ENCODE peak calls at places on chromosome X, in seven cellular contexts. One of them, this sample, is unnamed.

GRCh38 chrX:64195862-64196261 is 9.6 kb downstream of the AMER1 start:
- DNase-seq in AG04450: no peak
- DNase-seq in SW480: no peak
- DNase-seq in aorta: no peak
- DNase-seq in right cardiac atrium: no peak
- DNase-seq in glutamatergic neuron: no peak
- DNase-seq in left cardiac atrium: no peak
- DNase-seq in this sample: peak

GRCh38 chrX:28058906-28059305 is 77.7 kb upstream of the DCAF8L1 start:
- DNase-seq in left cardiac atrium: no peak
- DNase-seq in glutamatergic neuron: no peak
- DNase-seq in right cardiac atrium: no peak
- DNase-seq in SW480: no peak
- DNase-seq in AG04450: peak
- DNase-seq in aorta: no peak
- DNase-seq in this sample: no peak

GRCh38 chrX:397575-397974 is 10.9 kb upstream of the PPP2R3B start:
- DNase-seq in right cardiac atrium: peak
- DNase-seq in AG04450: no peak
- DNase-seq in left cardiac atrium: peak
- DNase-seq in glutamatergic neuron: peak
- DNase-seq in aorta: no peak
- DNase-seq in SW480: no peak
- DNase-seq in this sample: peak

GRCh38 chrX:66766318-66766717 is 127.4 kb upstream of the EDA2R start:
- DNase-seq in left cardiac atrium: no peak
- DNase-seq in AG04450: no peak
- DNase-seq in SW480: no peak
- DNase-seq in right cardiac atrium: no peak
- DNase-seq in aorta: peak
- DNase-seq in glutamatergic neuron: no peak
- DNase-seq in this sample: no peak

GRCh38 chrX:132737743-132738142 is 220.7 kb downstream of the HS6ST2 start:
- DNase-seq in SW480: no peak
- DNase-seq in left cardiac atrium: no peak
- DNase-seq in glutamatergic neuron: no peak
- DNase-seq in aorta: no peak
- DNase-seq in right cardiac atrium: no peak
- DNase-seq in AG04450: no peak
- DNase-seq in this sample: no peak

GRCh38 chrX:119186763-119187162 is 49.3 kb upstream of the PGRMC1 start:
- DNase-seq in SW480: no peak
- DNase-seq in left cardiac atrium: no peak
- DNase-seq in glutamatergic neuron: no peak
- DNase-seq in right cardiac atrium: no peak
- DNase-seq in aorta: no peak
- DNase-seq in AG04450: no peak
- DNase-seq in this sample: no peak

GRCh38 chrX:24014388-24015018 is 12.5 kb downstream of the KLHL15 start:
- DNase-seq in SW480: no peak
- DNase-seq in left cardiac atrium: no peak
- DNase-seq in aorta: no peak
- DNase-seq in right cardiac atrium: no peak
- DNase-seq in glutamatergic neuron: no peak
- DNase-seq in AG04450: no peak
- DNase-seq in this sample: no peak

GRCh38 chrX:126836195-126836594 is 16.7 kb downstream of the PRR32 start:
- DNase-seq in aorta: no peak
- DNase-seq in right cardiac atrium: no peak
- DNase-seq in SW480: no peak
- DNase-seq in glutamatergic neuron: no peak
- DNase-seq in AG04450: no peak
- DNase-seq in left cardiac atrium: no peak
- DNase-seq in this sample: no peak

GRCh38 chrX:130321550-130321949 is 18.2 kb upstream of the SLC25A14 start:
- DNase-seq in right cardiac atrium: no peak
- DNase-seq in left cardiac atrium: no peak
- DNase-seq in SW480: no peak
- DNase-seq in AG04450: no peak
- DNase-seq in glutamatergic neuron: no peak
- DNase-seq in aorta: no peak
- DNase-seq in this sample: no peak

GRCh38 chrX:8323356-8323755 is 141.3 kb upstream of the VCX3B start:
- DNase-seq in aorta: no peak
- DNase-seq in AG04450: no peak
- DNase-seq in glutamatergic neuron: no peak
- DNase-seq in SW480: peak
- DNase-seq in left cardiac atrium: no peak
- DNase-seq in right cardiac atrium: no peak
- DNase-seq in this sample: peak

GRCh38 chrX:22300130-22300529 is 27.4 kb downstream of the CBLL2 start:
- DNase-seq in aorta: no peak
- DNase-seq in AG04450: no peak
- DNase-seq in left cardiac atrium: no peak
- DNase-seq in SW480: peak
- DNase-seq in glutamatergic neuron: no peak
- DNase-seq in right cardiac atrium: no peak
- DNase-seq in this sample: peak

GRCh38 chrX:65932173-65933084 is 107.5 kb downstream of the VSIG4 start:
- DNase-seq in AG04450: no peak
- DNase-seq in right cardiac atrium: no peak
- DNase-seq in SW480: peak
- DNase-seq in glutamatergic neuron: no peak
- DNase-seq in left cardiac atrium: no peak
- DNase-seq in aorta: no peak
- DNase-seq in this sample: peak

GRCh38 chrX:118024482-118024881 is 92.1 kb downstream of the KLHL13 start:
- DNase-seq in SW480: no peak
- DNase-seq in AG04450: no peak
- DNase-seq in left cardiac atrium: no peak
- DNase-seq in aorta: no peak
- DNase-seq in glutamatergic neuron: no peak
- DNase-seq in right cardiac atrium: no peak
- DNase-seq in this sample: no peak

GRCh38 chrX:147958316-147958715 is 22.8 kb upstream of the FMR1NB start:
- DNase-seq in left cardiac atrium: no peak
- DNase-seq in SW480: peak
- DNase-seq in AG04450: peak
- DNase-seq in aorta: no peak
- DNase-seq in right cardiac atrium: no peak
- DNase-seq in glutamatergic neuron: no peak
- DNase-seq in this sample: no peak

GRCh38 chrX:37871626-37872302 is 24.4 kb upstream of the DYNLT3 start:
- DNase-seq in aorta: peak
- DNase-seq in left cardiac atrium: peak
- DNase-seq in glutamatergic neuron: no peak
- DNase-seq in SW480: peak
- DNase-seq in AG04450: peak
- DNase-seq in right cardiac atrium: peak
- DNase-seq in this sample: peak

This sample was measured in ELF-1.